ENCODE peak calls at places on chromosomes 6 and 20, in seven cellular contexts. A is brain microvascular endothelial cell, E is AG10803, F is osteocyte, U is tibial artery, Q is cardiac fibroblast, B is sigmoid colon. L is an unnamed sample.
A peak's percentile ranks its signal among the peaks of the same experiment; 100 is the strongest.

GRCh38 chr6:93972791-93973190 is 553.4 kb upstream of the EPHA7 start:
- DNase-seq in A (no peak), E (no peak), F (no peak), U (no peak), Q (peak; percentile 9), B (no peak), L (no peak)

GRCh38 chr6:23654745-23655144 is 471.3 kb upstream of the NRSN1 start:
- DNase-seq in A (no peak), E (no peak), F (no peak), U (no peak), Q (no peak), B (no peak), L (no peak)

GRCh38 chr20:9602834-9603173 is 88.4 kb downstream of the LAMP5 start:
- DNase-seq in A (no peak), E (no peak), F (no peak), U (no peak), Q (no peak), B (no peak), L (no peak)

GRCh38 chr6:7150381-7151064 is 42.8 kb downstream of the RREB1 start:
- DNase-seq in A (no peak), E (no peak), F (peak; percentile 65), U (no peak), Q (no peak), B (no peak), L (no peak)

GRCh38 chr6:106735828-106736227 is 106.5 kb downstream of the QRSL1 start:
- DNase-seq in A (no peak), E (no peak), F (no peak), U (no peak), Q (no peak), B (no peak), L (no peak)

GRCh38 chr6:134850906-134851305 is 99.0 kb downstream of the ALDH8A1 start:
- DNase-seq in A (peak; percentile 55), E (peak; percentile 31), F (no peak), U (no peak), Q (peak; percentile 67), B (no peak), L (no peak)

GRCh38 chr6:106283476-106283875 is 42.1 kb downstream of the ATG5 start:
- DNase-seq in A (no peak), E (no peak), F (no peak), U (no peak), Q (no peak), B (no peak), L (no peak)

GRCh38 chr20:11553603-11554002 is 364.1 kb upstream of the BTBD3 start:
- DNase-seq in A (no peak), E (peak; percentile 4), F (no peak), U (no peak), Q (peak; percentile 33), B (no peak), L (no peak)

GRCh38 chr6:167683028-167683862 is 143.5 kb upstream of the AFDN start:
- DNase-seq in A (peak; percentile 93), E (no peak), F (no peak), U (no peak), Q (peak; percentile 83), B (peak; percentile 83), L (peak; percentile 42)

GRCh38 chr6:138570716-138571020 is 71.4 kb upstream of the NHSL1 start:
- DNase-seq in A (no peak), E (no peak), F (no peak), U (no peak), Q (no peak), B (no peak), L (no peak)

GRCh38 chr6:19879663-19880062 is 42.5 kb downstream of the ID4 start:
- DNase-seq in A (no peak), E (no peak), F (no peak), U (no peak), Q (no peak), B (no peak), L (no peak)

GRCh38 chr20:15609956-15610355 is 963.3 kb downstream of the KIF16B start:
- DNase-seq in A (no peak), E (no peak), F (no peak), U (no peak), Q (no peak), B (no peak), L (no peak)

GRCh38 chr20:58150772-58151171 is 77.7 kb downstream of the ANKRD60 start:
- DNase-seq in A (no peak), E (no peak), F (no peak), U (no peak), Q (no peak), B (no peak), L (no peak)

GRCh38 chr6:12148317-12148801 is 136.2 kb downstream of the HIVEP1 start:
- DNase-seq in A (peak; percentile 83), E (peak; percentile 55), F (no peak), U (no peak), Q (peak; percentile 66), B (no peak), L (no peak)

GRCh38 chr20:38134427-38135281 is 30.4 kb downstream of the TGM2 start:
- DNase-seq in A (peak; percentile 79), E (peak; percentile 25), F (no peak), U (peak; percentile 71), Q (peak; percentile 73), B (peak; percentile 51), L (peak; percentile 44)

GRCh38 chr20:56685879-56686278 is 56.8 kb downstream of the TFAP2C start:
- DNase-seq in A (no peak), E (no peak), F (no peak), U (no peak), Q (no peak), B (no peak), L (no peak)

GRCh38 chr6:17281100-17281496 is at the start of gene RBM24:
- DNase-seq in A (peak; percentile 64), E (peak; percentile 81), F (peak; percentile 92), U (peak; percentile 82), Q (peak; percentile 66), B (peak; percentile 88), L (no peak)

GRCh38 chr6:145071836-145072235 is 663.5 kb downstream of the EPM2A start:
- DNase-seq in A (peak; percentile 51), E (peak; percentile 74), F (no peak), U (no peak), Q (peak; percentile 79), B (no peak), L (no peak)

GRCh38 chr6:163955131-163955530 is 540.6 kb downstream of the QKI start:
- DNase-seq in A (peak; percentile 85), E (peak; percentile 87), F (no peak), U (no peak), Q (peak; percentile 22), B (no peak), L (no peak)

GRCh38 chr20:44014807-44015732 is 100.4 kb downstream of the TOX2 start:
- DNase-seq in A (no peak), E (no peak), F (no peak), U (no peak), Q (peak; percentile 8), B (no peak), L (peak; percentile 55)

GRCh38 chr6:31446481-31446880 is 43.1 kb downstream of the MICA start:
- DNase-seq in A (no peak), E (peak; percentile 66), F (no peak), U (no peak), Q (peak; percentile 25), B (no peak), L (no peak)

GRCh38 chr6:154890874-154891273 is 104.2 kb upstream of the TIAM2 start:
- DNase-seq in A (no peak), E (no peak), F (no peak), U (no peak), Q (no peak), B (no peak), L (no peak)

GRCh38 chr6:117188627-117189201 is 76.6 kb upstream of the VGLL2 start:
- DNase-seq in A (no peak), E (no peak), F (no peak), U (no peak), Q (peak; percentile 18), B (no peak), L (no peak)

GRCh38 chr6:159522877-159523547 is 170.0 kb downstream of the SOD2 start:
- DNase-seq in A (no peak), E (no peak), F (no peak), U (no peak), Q (no peak), B (no peak), L (no peak)

GRCh38 chr6:134123666-134124208 is 71.3 kb upstream of the SLC2A12 start:
- DNase-seq in A (peak; percentile 75), E (peak; percentile 78), F (no peak), U (no peak), Q (peak; percentile 90), B (no peak), L (no peak)

GRCh38 chr6:97864366-97864765 is 581.4 kb upstream of the MMS22L start:
- DNase-seq in A (no peak), E (no peak), F (no peak), U (no peak), Q (no peak), B (no peak), L (no peak)

GRCh38 chr20:48728042-48728837 is 99.6 kb downstream of the PREX1 start:
- DNase-seq in A (no peak), E (no peak), F (no peak), U (no peak), Q (no peak), B (peak; percentile 69), L (peak; percentile 39)
- TF ChIP-seq CTCF in A (no peak), E (no peak), F (no peak), U (no peak), Q (no peak), B (no peak), L (no peak)

DNA sequence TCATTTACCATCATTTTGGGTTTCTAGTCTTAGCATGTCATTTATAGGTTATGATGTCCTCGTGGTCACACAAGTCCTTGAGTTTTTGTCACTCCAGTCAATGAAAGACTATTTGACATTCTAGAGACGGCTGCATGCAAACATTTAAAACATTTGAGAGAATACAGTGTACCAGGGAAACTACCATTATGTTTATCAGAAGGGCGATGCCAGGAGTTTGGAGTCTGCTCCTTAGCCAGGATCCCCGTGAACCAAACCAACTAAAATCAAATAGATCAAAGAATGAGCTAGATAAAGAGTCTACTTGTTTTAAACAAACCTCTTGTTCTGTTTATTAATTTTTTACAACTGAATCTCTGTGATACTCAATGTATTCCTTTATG is 122.6 kb downstream of the OLIG3 start:
- DNase-seq in A (no peak), E (no peak), F (no peak), U (no peak), Q (no peak), B (no peak), L (no peak)
- TF ChIP-seq CTCF in A (no peak), E (no peak), F (no peak), U (no peak), Q (no peak), B (no peak), L (peak; percentile 0)

DNA sequence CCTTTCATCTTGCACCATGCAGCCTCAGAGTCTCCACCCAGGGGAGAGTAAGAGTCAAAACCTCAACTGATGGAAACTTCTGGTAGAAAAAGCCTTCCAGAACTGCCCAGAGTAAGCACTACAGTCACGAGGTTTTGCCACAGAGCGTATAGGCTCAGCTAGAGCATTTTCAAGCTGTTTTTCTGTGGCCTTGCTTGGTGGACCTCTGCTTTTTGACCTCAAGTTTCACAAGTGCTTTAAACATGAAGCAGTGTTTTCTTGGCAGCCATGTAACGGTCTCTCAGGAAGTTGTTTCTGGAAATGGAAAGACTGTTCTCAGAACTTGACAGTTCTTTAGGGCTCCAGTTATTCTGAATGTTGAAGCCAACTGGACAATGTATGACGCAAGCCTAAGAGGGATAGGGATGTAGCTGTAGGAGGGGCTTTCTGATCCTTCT is 146.5 kb downstream of the ZDHHC14 start:
- DNase-seq in A (peak; percentile 11), E (no peak), F (no peak), U (peak; percentile 78), Q (peak; percentile 31), B (no peak), L (no peak)
- TF ChIP-seq CTCF in A (no peak), E (no peak), F (no peak), U (no peak), Q (no peak), B (no peak), L (peak; percentile 27)

GRCh38 chr6:579339-579738 is 77.6 kb downstream of the HUS1B start:
- DNase-seq in A (peak; percentile 20), E (peak; percentile 38), F (no peak), U (no peak), Q (peak; percentile 27), B (no peak), L (no peak)
- TF ChIP-seq CTCF in A (peak; percentile 59), E (peak; percentile 54), F (peak; percentile 61), U (no peak), Q (peak; percentile 24), B (no peak), L (peak; percentile 77)